ENCODE peak calls at places on chromosomes 12 and 14, in seven cellular contexts. One of them, this sample, is unnamed.

GRCh38 chr12:113647048-113647447 is 175.4 kb upstream of the LHX5 start:
- DNase-seq in sigmoid colon: no peak
- DNase-seq in substantia nigra: peak; percentile 27
- DNase-seq in GM23248: no peak
- DNase-seq in RWPE1: no peak
- DNase-seq in GM23338: peak; percentile 51
- DNase-seq in H9: no peak
- DNase-seq in this sample: no peak

GRCh38 chr14:103149351-103149750 is 26.1 kb downstream of the TNFAIP2 start:
- DNase-seq in sigmoid colon: peak; percentile 14
- DNase-seq in substantia nigra: no peak
- DNase-seq in GM23248: no peak
- DNase-seq in RWPE1: no peak
- DNase-seq in GM23338: no peak
- DNase-seq in H9: peak; percentile 10
- DNase-seq in this sample: no peak

GRCh38 chr12:774051-774614 is 21.8 kb downstream of the WNK1 start:
- DNase-seq in sigmoid colon: no peak
- DNase-seq in substantia nigra: no peak
- DNase-seq in GM23248: peak; percentile 28
- DNase-seq in RWPE1: no peak
- DNase-seq in GM23338: no peak
- DNase-seq in H9: no peak
- DNase-seq in this sample: no peak

GRCh38 chr12:47553266-47553665 is 152.6 kb downstream of the RPAP3 start:
- DNase-seq in sigmoid colon: no peak
- DNase-seq in substantia nigra: no peak
- DNase-seq in GM23248: no peak
- DNase-seq in RWPE1: no peak
- DNase-seq in GM23338: no peak
- DNase-seq in H9: no peak
- DNase-seq in this sample: no peak

GRCh38 chr12:116691636-116692035 is 46.2 kb downstream of the SPRING1 start:
- DNase-seq in sigmoid colon: no peak
- DNase-seq in substantia nigra: no peak
- DNase-seq in GM23248: no peak
- DNase-seq in RWPE1: no peak
- DNase-seq in GM23338: no peak
- DNase-seq in H9: no peak
- DNase-seq in this sample: no peak

GRCh38 chr14:65676361-65677014 is 264.0 kb downstream of the FUT8 start:
- DNase-seq in sigmoid colon: no peak
- DNase-seq in substantia nigra: no peak
- DNase-seq in GM23248: no peak
- DNase-seq in RWPE1: no peak
- DNase-seq in GM23338: no peak
- DNase-seq in H9: no peak
- DNase-seq in this sample: no peak

GRCh38 chr12:110109037-110109836 is 14.9 kb upstream of the IFT81 start:
- DNase-seq in sigmoid colon: peak; percentile 98
- DNase-seq in substantia nigra: no peak
- DNase-seq in GM23248: peak; percentile 99
- DNase-seq in RWPE1: peak; percentile 69
- DNase-seq in GM23338: peak; percentile 49
- DNase-seq in H9: no peak
- DNase-seq in this sample: peak; percentile 39

GRCh38 chr14:105050551-105050897 is 14.7 kb downstream of the GPR132 start:
- DNase-seq in sigmoid colon: peak; percentile 63
- DNase-seq in substantia nigra: no peak
- DNase-seq in GM23248: peak; percentile 59
- DNase-seq in RWPE1: peak; percentile 61
- DNase-seq in GM23338: no peak
- DNase-seq in H9: no peak
- DNase-seq in this sample: no peak

GRCh38 chr12:132638541-132639408 is 20.2 kb downstream of the P2RX2 start:
- DNase-seq in sigmoid colon: no peak
- DNase-seq in substantia nigra: no peak
- DNase-seq in GM23248: peak; percentile 77
- DNase-seq in RWPE1: peak; percentile 49
- DNase-seq in GM23338: peak; percentile 67
- DNase-seq in H9: peak; percentile 64
- DNase-seq in this sample: no peak

GRCh38 chr12:108578813-108579212 is 16.4 kb downstream of the ISCU start:
- DNase-seq in sigmoid colon: no peak
- DNase-seq in substantia nigra: no peak
- DNase-seq in GM23248: no peak
- DNase-seq in RWPE1: no peak
- DNase-seq in GM23338: no peak
- DNase-seq in H9: no peak
- DNase-seq in this sample: no peak

GRCh38 chr12:13167226-13167625 is 29.3 kb upstream of the EMP1 start:
- DNase-seq in sigmoid colon: no peak
- DNase-seq in substantia nigra: no peak
- DNase-seq in GM23248: peak; percentile 34
- DNase-seq in RWPE1: peak; percentile 56
- DNase-seq in GM23338: no peak
- DNase-seq in H9: no peak
- DNase-seq in this sample: peak; percentile 66
- H3K27ac ChIP-seq in sigmoid colon: no peak overlapping the region
- H3K27ac ChIP-seq in substantia nigra: no peak overlapping the region
- H3K27ac ChIP-seq in GM23248: no peak overlapping the region
- H3K27ac ChIP-seq in RWPE1: peak overlapping the region; percentile 72
- H3K27ac ChIP-seq in GM23338: no peak overlapping the region
- H3K27ac ChIP-seq in H9: no peak overlapping the region
- H3K27ac ChIP-seq in this sample: peak overlapping the region; percentile 86

GRCh38 chr12:38961683-38962082 is 56.3 kb upstream of the CPNE8 start:
- DNase-seq in sigmoid colon: no peak
- DNase-seq in substantia nigra: no peak
- DNase-seq in GM23248: no peak
- DNase-seq in RWPE1: no peak
- DNase-seq in GM23338: peak; percentile 26
- DNase-seq in H9: no peak
- DNase-seq in this sample: no peak
- H3K27ac ChIP-seq in sigmoid colon: no peak overlapping the region
- H3K27ac ChIP-seq in substantia nigra: no peak overlapping the region
- H3K27ac ChIP-seq in GM23248: no peak overlapping the region
- H3K27ac ChIP-seq in RWPE1: no peak overlapping the region
- H3K27ac ChIP-seq in GM23338: no peak overlapping the region
- H3K27ac ChIP-seq in H9: no peak overlapping the region
- H3K27ac ChIP-seq in this sample: no peak overlapping the region

GRCh38 chr12:52517888-52518287 is 2.3 kb downstream of the KRT5 start:
- DNase-seq in sigmoid colon: no peak
- DNase-seq in substantia nigra: no peak
- DNase-seq in GM23248: no peak
- DNase-seq in RWPE1: no peak
- DNase-seq in GM23338: no peak
- DNase-seq in H9: no peak
- DNase-seq in this sample: no peak

GRCh38 chr12:52517005-52517835 is 3.0 kb downstream of the KRT5 start:
- DNase-seq in sigmoid colon: no peak
- DNase-seq in substantia nigra: no peak
- DNase-seq in GM23248: no peak
- DNase-seq in RWPE1: no peak
- DNase-seq in GM23338: no peak
- DNase-seq in H9: no peak
- DNase-seq in this sample: no peak

GRCh38 chr12:52514471-52515318 is 5.5 kb downstream of the KRT5 start:
- DNase-seq in sigmoid colon: no peak
- DNase-seq in substantia nigra: no peak
- DNase-seq in GM23248: no peak
- DNase-seq in RWPE1: no peak
- DNase-seq in GM23338: no peak
- DNase-seq in H9: no peak
- DNase-seq in this sample: no peak

GRCh38 chr12:52515319-52515646 is 4.9 kb downstream of the KRT5 start:
- DNase-seq in sigmoid colon: no peak
- DNase-seq in substantia nigra: no peak
- DNase-seq in GM23248: no peak
- DNase-seq in RWPE1: no peak
- DNase-seq in GM23338: no peak
- DNase-seq in H9: no peak
- DNase-seq in this sample: no peak

GRCh38 chr12:52515927-52516831 is 4.0 kb downstream of the KRT5 start:
- DNase-seq in sigmoid colon: no peak
- DNase-seq in substantia nigra: no peak
- DNase-seq in GM23248: peak; percentile 55
- DNase-seq in RWPE1: no peak
- DNase-seq in GM23338: no peak
- DNase-seq in H9: peak; percentile 25
- DNase-seq in this sample: no peak
- H3K27ac ChIP-seq in sigmoid colon: no peak overlapping the region
- H3K27ac ChIP-seq in substantia nigra: no peak overlapping the region
- H3K27ac ChIP-seq in GM23248: no peak overlapping the region
- H3K27ac ChIP-seq in RWPE1: peak overlapping the region; percentile 100
- H3K27ac ChIP-seq in GM23338: no peak overlapping the region
- H3K27ac ChIP-seq in H9: no peak overlapping the region
- H3K27ac ChIP-seq in this sample: peak overlapping the region; percentile 97

GRCh38 chr12:131528144-131528543 is 182.7 kb upstream of the SFSWAP start:
- DNase-seq in sigmoid colon: no peak
- DNase-seq in substantia nigra: no peak
- DNase-seq in GM23248: no peak
- DNase-seq in RWPE1: no peak
- DNase-seq in GM23338: no peak
- DNase-seq in H9: no peak
- DNase-seq in this sample: no peak
- H3K27ac ChIP-seq in sigmoid colon: no peak overlapping the region
- H3K27ac ChIP-seq in substantia nigra: no peak overlapping the region
- H3K27ac ChIP-seq in GM23248: no peak overlapping the region
- H3K27ac ChIP-seq in RWPE1: no peak overlapping the region
- H3K27ac ChIP-seq in GM23338: no peak overlapping the region
- H3K27ac ChIP-seq in H9: no peak overlapping the region
- H3K27ac ChIP-seq in this sample: no peak overlapping the region

GRCh38 chr14:36859119-36859518 is 197.5 kb downstream of the PAX9 start:
- DNase-seq in sigmoid colon: no peak
- DNase-seq in substantia nigra: no peak
- DNase-seq in GM23248: no peak
- DNase-seq in RWPE1: no peak
- DNase-seq in GM23338: no peak
- DNase-seq in H9: no peak
- DNase-seq in this sample: no peak
- H3K27ac ChIP-seq in sigmoid colon: peak overlapping the region; percentile 21
- H3K27ac ChIP-seq in substantia nigra: no peak overlapping the region
- H3K27ac ChIP-seq in GM23248: no peak overlapping the region
- H3K27ac ChIP-seq in RWPE1: no peak overlapping the region
- H3K27ac ChIP-seq in GM23338: no peak overlapping the region
- H3K27ac ChIP-seq in H9: no peak overlapping the region
- H3K27ac ChIP-seq in this sample: no peak overlapping the region

GRCh38 chr14:70832536-70833305 is 23.4 kb upstream of the MAP3K9 start:
- DNase-seq in sigmoid colon: no peak
- DNase-seq in substantia nigra: no peak
- DNase-seq in GM23248: no peak
- DNase-seq in RWPE1: no peak
- DNase-seq in GM23338: no peak
- DNase-seq in H9: no peak
- DNase-seq in this sample: no peak
- H3K27ac ChIP-seq in sigmoid colon: no peak overlapping the region
- H3K27ac ChIP-seq in substantia nigra: no peak overlapping the region
- H3K27ac ChIP-seq in GM23248: no peak overlapping the region
- H3K27ac ChIP-seq in RWPE1: no peak overlapping the region
- H3K27ac ChIP-seq in GM23338: no peak overlapping the region
- H3K27ac ChIP-seq in H9: no peak overlapping the region
- H3K27ac ChIP-seq in this sample: peak overlapping the region; percentile 24

DNA sequence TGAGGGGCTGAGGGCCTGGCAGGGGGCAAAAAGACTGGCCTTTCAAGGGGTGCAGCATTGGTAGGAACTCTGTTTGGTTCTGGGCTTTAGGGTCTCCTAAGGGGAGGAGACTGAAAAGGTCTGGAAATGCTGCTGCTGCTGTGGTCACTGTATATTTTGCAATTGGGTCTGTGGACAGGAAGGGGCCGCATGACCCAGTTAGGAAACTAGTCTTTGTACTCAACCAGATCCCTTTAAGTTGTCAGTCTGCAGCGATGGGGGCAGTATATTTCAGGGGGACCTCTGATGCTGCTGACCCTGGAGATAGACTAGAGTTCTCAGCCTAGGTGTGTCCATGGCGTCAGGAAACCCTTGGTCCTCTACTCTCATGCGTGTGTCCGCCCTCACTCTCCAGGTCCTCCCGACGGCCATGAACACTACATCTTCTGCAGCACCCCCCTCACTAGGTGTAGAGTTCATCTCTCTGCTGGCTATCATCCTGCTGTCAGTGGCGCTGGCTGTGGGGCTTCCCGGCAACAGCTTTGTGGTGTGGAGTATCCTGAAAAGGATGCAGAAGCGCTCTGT is 4.0 kb downstream of the LTB4R start:
- DNase-seq in sigmoid colon: no peak
- DNase-seq in substantia nigra: no peak
- DNase-seq in GM23248: no peak
- DNase-seq in RWPE1: no peak
- DNase-seq in GM23338: no peak
- DNase-seq in H9: no peak
- DNase-seq in this sample: no peak
- H3K27ac ChIP-seq in sigmoid colon: peak overlapping the region; percentile 52
- H3K27ac ChIP-seq in substantia nigra: no peak overlapping the region
- H3K27ac ChIP-seq in GM23248: no peak overlapping the region
- H3K27ac ChIP-seq in RWPE1: peak overlapping the region; percentile 98
- H3K27ac ChIP-seq in GM23338: no peak overlapping the region
- H3K27ac ChIP-seq in H9: no peak overlapping the region
- H3K27ac ChIP-seq in this sample: no peak overlapping the region

GRCh38 chr12:64824500-64825142 is at the start of gene TBC1D30:
- DNase-seq in sigmoid colon: no peak
- DNase-seq in substantia nigra: peak; percentile 14
- DNase-seq in GM23248: peak; percentile 45
- DNase-seq in RWPE1: no peak
- DNase-seq in GM23338: peak; percentile 58
- DNase-seq in H9: peak; percentile 50
- DNase-seq in this sample: no peak
- H3K27ac ChIP-seq in sigmoid colon: no peak within 1 kb of the TSS
- H3K27ac ChIP-seq in substantia nigra: no peak within 1 kb of the TSS
- H3K27ac ChIP-seq in GM23248: no peak within 1 kb of the TSS
- H3K27ac ChIP-seq in RWPE1: no peak within 1 kb of the TSS
- H3K27ac ChIP-seq in GM23338: no peak within 1 kb of the TSS
- H3K27ac ChIP-seq in H9: no peak within 1 kb of the TSS
- H3K27ac ChIP-seq in this sample: no peak within 1 kb of the TSS

DNA sequence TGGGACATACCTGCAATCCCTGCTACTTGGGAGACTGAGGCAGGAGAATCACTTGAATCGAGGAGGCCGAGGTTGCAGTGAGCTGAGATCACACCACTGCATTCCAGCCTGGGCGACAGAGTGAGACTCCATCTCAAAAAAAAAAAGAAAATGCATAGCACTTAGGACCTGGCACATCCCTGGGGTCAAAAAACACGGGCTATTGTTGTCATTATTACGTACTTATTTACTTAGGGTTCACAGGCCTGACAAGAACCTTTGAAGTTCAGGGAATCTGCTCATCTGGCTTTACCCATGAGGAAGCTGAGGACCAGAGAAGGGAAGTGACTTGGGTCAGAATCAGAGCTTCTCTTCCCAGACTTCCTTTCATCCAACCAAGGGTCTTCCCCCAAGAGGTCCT is 35.2 kb downstream of the SMUG1 start:
- DNase-seq in sigmoid colon: no peak
- DNase-seq in substantia nigra: no peak
- DNase-seq in GM23248: no peak
- DNase-seq in RWPE1: no peak
- DNase-seq in GM23338: no peak
- DNase-seq in H9: no peak
- DNase-seq in this sample: no peak
- H3K27ac ChIP-seq in sigmoid colon: no peak overlapping the region
- H3K27ac ChIP-seq in substantia nigra: no peak overlapping the region
- H3K27ac ChIP-seq in GM23248: no peak overlapping the region
- H3K27ac ChIP-seq in RWPE1: no peak overlapping the region
- H3K27ac ChIP-seq in GM23338: no peak overlapping the region
- H3K27ac ChIP-seq in H9: no peak overlapping the region
- H3K27ac ChIP-seq in this sample: no peak overlapping the region